ENCODE peak calls at places on chromosomes 16 and 17, in nine cellular contexts. I is fibroblast of lung; U is A549; Z is Peyer's patch; Y is breast epithelium; V is esophagus squamous epithelium; R is neuronal stem cell; J is OCI-LY7; H is CD4-positive, alpha-beta memory T cell. Q is an unnamed sample. For H3K9me3, the result is how much of the 10 kb centered on the place peaks cover.

GRCh38 chr16:48632137-48632774 is 22.3 kb upstream of the N4BP1 start:
- DNase-seq in I (no peak), U (peak), Z (no peak), Y (no peak), V (no peak), R (no peak), J (no peak), H (no peak), Q (no peak)

GRCh38 chr17:66943484-66943883 is 21.0 kb upstream of the CACNG4 start:
- DNase-seq in I (no peak), U (no peak), Z (no peak), Y (no peak), V (no peak), R (no peak), J (no peak), H (no peak), Q (no peak)

GRCh38 chr17:45261577-45262515 is at the start of gene SPATA32:
- DNase-seq in I (peak), U (no peak), Z (peak), Y (no peak), V (no peak), R (peak), J (peak), H (peak), Q (peak)

GRCh38 chr16:49928176-49928892 is 72.4 kb upstream of the ZNF423 start:
- DNase-seq in I (no peak), U (no peak), Z (no peak), Y (no peak), V (no peak), R (no peak), J (no peak), H (no peak), Q (no peak)

GRCh38 chr17:58329035-58329807 is 626 bp upstream of the TSPOAP1 start:
- DNase-seq in I (no peak), U (no peak), Z (peak), Y (no peak), V (no peak), R (no peak), J (peak), H (peak), Q (peak)

GRCh38 chr17:61409301-61410099 is 9.9 kb downstream of the TBX2 start:
- DNase-seq in I (peak), U (peak), Z (peak), Y (peak), V (no peak), R (no peak), J (no peak), H (no peak), Q (peak)

GRCh38 chr17:9199474-9200196 is 178.3 kb downstream of the NTN1 start:
- DNase-seq in I (no peak), U (no peak), Z (no peak), Y (no peak), V (no peak), R (no peak), J (no peak), H (no peak), Q (no peak)

GRCh38 chr17:21680366-21680765 is 12.0 kb upstream of the KCNJ18 start:
- DNase-seq in I (no peak), U (no peak), Z (peak), Y (peak), V (no peak), R (no peak), J (no peak), H (no peak), Q (no peak)

GRCh38 chr16:77789646-77790370 is 1.4 kb downstream of the VAT1L start:
- DNase-seq in I (no peak), U (no peak), Z (no peak), Y (no peak), V (no peak), R (no peak), J (no peak), H (no peak), Q (no peak)

GRCh38 chr16:13970708-13971422 is 50.9 kb downstream of the ERCC4 start:
- DNase-seq in I (no peak), U (no peak), Z (no peak), Y (no peak), V (no peak), R (no peak), J (no peak), H (no peak), Q (no peak)

GRCh38 chr17:58993322-58993721 is 113.4 kb downstream of the TRIM37 start:
- DNase-seq in I (no peak), U (no peak), Z (no peak), Y (no peak), V (no peak), R (no peak), J (no peak), H (no peak), Q (no peak)

GRCh38 chr17:47324224-47325020 is 667 bp downstream of the EFCAB13 start:
- DNase-seq in I (peak), U (peak), Z (peak), Y (peak), V (no peak), R (peak), J (peak), H (peak), Q (peak)

GRCh38 chr17:66481259-66481658 is 178.8 kb downstream of the PRKCA start:
- DNase-seq in I (no peak), U (no peak), Z (no peak), Y (no peak), V (no peak), R (no peak), J (no peak), H (no peak), Q (no peak)

GRCh38 chr16:67036323-67036741 is 7.4 kb downstream of the CBFB start:
- DNase-seq in I (no peak), U (no peak), Z (no peak), Y (no peak), V (no peak), R (no peak), J (no peak), H (no peak), Q (no peak)

GRCh38 chr17:36721560-36722120 is 120.3 kb downstream of the MRM1 start:
- DNase-seq in I (no peak), U (no peak), Z (no peak), Y (no peak), V (no peak), R (no peak), J (no peak), H (no peak), Q (no peak)

GRCh38 chr17:39739020-39739884 is 1.5 kb downstream of the GRB7 start:
- DNase-seq in I (no peak), U (peak), Z (peak), Y (peak), V (no peak), R (no peak), J (peak), H (no peak), Q (peak)

GRCh38 chr16:65037558-65037957 is 84.3 kb downstream of the CDH11 start:
- DNase-seq in I (no peak), U (no peak), Z (no peak), Y (no peak), V (no peak), R (no peak), J (no peak), H (no peak), Q (no peak)

GRCh38 chr16:72425571-72426341 is 253.8 kb upstream of the PMFBP1 start:
- DNase-seq in I (no peak), U (no peak), Z (no peak), Y (no peak), V (no peak), R (no peak), J (no peak), H (no peak), Q (no peak)

GRCh38 chr17:33373209-33373608 is 80.1 kb upstream of the ASIC2 start:
- DNase-seq in I (no peak), U (no peak), Z (no peak), Y (no peak), V (no peak), R (no peak), J (no peak), H (no peak), Q (no peak)

GRCh38 chr17:63676540-63676933 is 23.4 kb downstream of the LIMD2 start:
- DNase-seq in I (no peak), U (no peak), Z (peak), Y (no peak), V (no peak), R (no peak), J (no peak), H (no peak), Q (no peak)

GRCh38 chr17:40329981-40330794 is 21.2 kb downstream of the RARA start:
- DNase-seq in I (no peak), U (no peak), Z (no peak), Y (peak), V (no peak), R (no peak), J (no peak), H (no peak), Q (no peak)

GRCh38 chr17:77501101-77501566 is 360.4 kb downstream of the SEC14L1 start:
- DNase-seq in I (peak), U (peak), Z (no peak), Y (no peak), V (no peak), R (no peak), J (peak), H (no peak), Q (peak)

GRCh38 chr16:12315330-12316138 is 339.0 kb downstream of the SNX29 start:
- DNase-seq in I (no peak), U (peak), Z (no peak), Y (no peak), V (no peak), R (no peak), J (no peak), H (no peak), Q (no peak)

GRCh38 chr16:70576431-70577255 is 53.0 kb downstream of the SF3B3 start:
- DNase-seq in I (peak), U (peak), Z (no peak), Y (no peak), V (no peak), R (no peak), J (peak), H (no peak), Q (no peak)

GRCh38 chr16:1018447-1018846 is 36.9 kb downstream of the SOX8 start:
- DNase-seq in I (no peak), U (no peak), Z (no peak), Y (no peak), V (no peak), R (no peak), J (no peak), H (no peak), Q (no peak)

GRCh38 chr17:79506955-79507354 is 103.9 kb downstream of the RBFOX3 start:
- DNase-seq in I (no peak), U (no peak), Z (no peak), Y (no peak), V (no peak), R (no peak), J (no peak), H (no peak), Q (no peak)

GRCh38 chr17:79508291-79508716 is 102.5 kb downstream of the RBFOX3 start:
- DNase-seq in I (no peak), U (no peak), Z (no peak), Y (no peak), V (no peak), R (no peak), J (no peak), H (no peak), Q (no peak)

GRCh38 chr17:79505199-79505598 is 105.7 kb downstream of the RBFOX3 start:
- DNase-seq in I (no peak), U (no peak), Z (no peak), Y (no peak), V (no peak), R (no peak), J (no peak), H (no peak), Q (no peak)

GRCh38 chr17:79504181-79504605 is 106.7 kb downstream of the RBFOX3 start:
- DNase-seq in I (no peak), U (peak), Z (no peak), Y (no peak), V (no peak), R (no peak), J (no peak), H (no peak), Q (no peak)

DNA sequence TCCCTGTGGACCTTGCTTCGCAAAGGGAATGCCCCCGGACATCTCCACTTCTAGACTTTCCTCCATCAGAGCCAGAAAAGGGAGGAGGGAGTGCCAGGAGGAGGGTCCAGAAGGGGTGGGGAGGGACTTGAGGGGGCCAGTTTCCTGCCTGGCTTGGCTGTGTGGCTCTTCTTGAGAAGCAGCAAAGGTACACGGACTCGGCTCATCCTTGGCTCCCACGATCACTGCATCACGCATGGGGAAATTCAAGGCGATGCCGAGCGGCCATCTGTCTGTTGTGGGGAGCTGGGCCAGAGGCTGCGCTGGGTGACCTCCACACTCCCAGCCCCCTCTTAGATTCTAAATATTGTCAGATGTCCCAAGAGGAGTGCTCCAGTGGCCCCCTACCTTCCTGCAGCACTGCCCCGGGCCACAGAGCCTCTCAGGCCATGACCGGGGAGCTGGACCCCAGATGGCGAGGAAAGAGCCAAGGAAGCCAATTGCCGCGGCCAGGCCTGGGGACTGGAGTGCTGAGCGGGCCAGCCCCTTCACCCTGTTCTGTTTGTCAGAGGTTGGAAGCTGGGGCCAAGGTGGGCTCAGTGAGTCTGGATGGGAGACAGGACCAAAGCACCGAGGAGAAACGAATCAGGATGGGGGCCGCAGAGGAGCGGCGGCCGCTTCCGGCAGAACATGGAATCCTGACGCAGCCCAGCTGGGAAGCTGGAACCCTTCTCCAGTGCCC is 104.5 kb downstream of the RBFOX3 start:
- DNase-seq in I (no peak), U (no peak), Z (no peak), Y (no peak), V (no peak), R (no peak), J (no peak), H (no peak), Q (no peak)
- H3K9me3 ChIP-seq in I (under half), U (under half), Z (under half), Y (under half), V (under half), R (under half), J (under half), H (under half), Q (under half)

GRCh38 chr17:48571826-48572417 is 6.2 kb downstream of the HOXB4 start:
- DNase-seq in I (no peak), U (no peak), Z (no peak), Y (no peak), V (no peak), R (no peak), J (no peak), H (no peak), Q (no peak)
- H3K27ac ChIP-seq in I (peak), U (no peak), Z (peak), Y (peak), V (peak), R (no peak), J (no peak), H (no peak), Q (peak)

DNA sequence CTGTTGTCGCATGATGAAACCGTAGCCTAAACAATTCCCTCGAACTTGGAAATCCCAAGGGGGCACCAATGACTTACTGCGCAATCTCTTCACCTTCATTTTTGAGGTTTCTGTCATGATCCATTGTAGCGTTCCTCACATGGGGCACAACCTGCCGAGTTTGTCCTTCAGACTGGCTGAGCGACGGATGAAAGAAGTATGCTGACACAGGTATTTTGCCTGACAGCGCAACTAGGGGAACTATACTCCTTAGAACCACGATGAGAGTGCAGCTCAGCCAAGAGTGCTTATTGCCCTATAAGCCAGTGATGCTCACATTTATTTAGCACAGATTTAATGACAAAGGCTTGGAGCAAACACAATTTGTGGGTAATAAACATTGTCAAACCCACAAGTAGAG is 106.3 kb upstream of the ZNF267 start:
- DNase-seq in I (no peak), U (no peak), Z (no peak), Y (no peak), V (no peak), R (no peak), J (no peak), H (no peak), Q (no peak)
- H3K9me3 ChIP-seq in I (under half), U (half or more), Z (half or more), Y (half or more), V (half or more), R (under half), J (under half), H (under half), Q (under half)

GRCh38 chr16:87571868-87572244 is 30.5 kb upstream of the JPH3 start:
- DNase-seq in I (no peak), U (no peak), Z (no peak), Y (no peak), V (no peak), R (no peak), J (no peak), H (no peak), Q (peak)
- H3K27ac ChIP-seq in I (no peak), U (no peak), Z (peak), Y (no peak), V (peak), R (no peak), J (no peak), H (no peak), Q (peak)

GRCh38 chr17:76088868-76089576 is 10.0 kb downstream of the ZACN start:
- DNase-seq in I (no peak), U (no peak), Z (no peak), Y (no peak), V (no peak), R (no peak), J (no peak), H (no peak), Q (no peak)

GRCh38 chr17:76092526-76093413 is 10.8 kb downstream of the EXOC7 start:
- DNase-seq in I (no peak), U (no peak), Z (no peak), Y (no peak), V (no peak), R (no peak), J (no peak), H (no peak), Q (no peak)

GRCh38 chr17:76089680-76090516 is 10.9 kb downstream of the ZACN start:
- DNase-seq in I (no peak), U (no peak), Z (no peak), Y (no peak), V (no peak), R (no peak), J (no peak), H (no peak), Q (no peak)

GRCh38 chr17:76091526-76092285 is 11.9 kb downstream of the EXOC7 start:
- DNase-seq in I (no peak), U (no peak), Z (no peak), Y (no peak), V (no peak), R (no peak), J (no peak), H (no peak), Q (peak)

GRCh38 chr17:76090517-76091135 is 11.6 kb downstream of the ZACN start:
- DNase-seq in I (no peak), U (no peak), Z (no peak), Y (no peak), V (no peak), R (no peak), J (no peak), H (no peak), Q (no peak)
- H3K9me3 ChIP-seq in I (under half), U (under half), Z (under half), Y (under half), V (under half), R (under half), J (under half), H (under half), Q (under half)

GRCh38 chr16:81492307-81492706 is 47.7 kb downstream of the CMIP start:
- DNase-seq in I (no peak), U (no peak), Z (no peak), Y (no peak), V (no peak), R (peak), J (no peak), H (no peak), Q (no peak)
- H3K27ac ChIP-seq in I (peak), U (no peak), Z (peak), Y (peak), V (peak), R (peak), J (no peak), H (no peak), Q (no peak)

DNA sequence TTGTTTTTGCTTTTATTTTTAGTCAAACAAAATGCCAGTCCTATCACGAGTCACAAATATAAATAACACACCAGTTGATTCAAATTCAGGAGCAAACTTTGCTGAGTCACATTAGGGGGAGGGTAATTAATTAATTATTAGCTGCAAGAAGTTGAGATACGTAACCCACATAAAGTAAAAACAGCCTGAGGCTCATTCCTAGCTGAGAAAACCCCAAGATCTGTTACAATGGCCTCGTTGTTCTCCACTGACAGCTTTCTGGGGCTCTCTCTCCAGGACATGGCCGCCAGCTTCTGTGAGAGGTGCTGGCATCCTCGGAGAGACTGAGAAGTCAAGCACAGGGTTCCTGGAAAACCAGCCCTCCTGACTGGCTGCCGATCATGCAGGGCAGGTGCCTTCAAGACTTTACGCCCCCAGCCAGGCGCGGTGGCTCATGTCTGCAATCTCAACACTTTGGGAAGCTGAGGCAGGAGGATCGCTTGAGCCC is 11.1 kb downstream of the RAB40B start:
- DNase-seq in I (no peak), U (peak), Z (no peak), Y (no peak), V (no peak), R (no peak), J (no peak), H (no peak), Q (no peak)
- H3K9me3 ChIP-seq in I (under half), U (under half), Z (under half), Y (under half), V (under half), R (under half), J (under half), H (under half), Q (under half)

DNA sequence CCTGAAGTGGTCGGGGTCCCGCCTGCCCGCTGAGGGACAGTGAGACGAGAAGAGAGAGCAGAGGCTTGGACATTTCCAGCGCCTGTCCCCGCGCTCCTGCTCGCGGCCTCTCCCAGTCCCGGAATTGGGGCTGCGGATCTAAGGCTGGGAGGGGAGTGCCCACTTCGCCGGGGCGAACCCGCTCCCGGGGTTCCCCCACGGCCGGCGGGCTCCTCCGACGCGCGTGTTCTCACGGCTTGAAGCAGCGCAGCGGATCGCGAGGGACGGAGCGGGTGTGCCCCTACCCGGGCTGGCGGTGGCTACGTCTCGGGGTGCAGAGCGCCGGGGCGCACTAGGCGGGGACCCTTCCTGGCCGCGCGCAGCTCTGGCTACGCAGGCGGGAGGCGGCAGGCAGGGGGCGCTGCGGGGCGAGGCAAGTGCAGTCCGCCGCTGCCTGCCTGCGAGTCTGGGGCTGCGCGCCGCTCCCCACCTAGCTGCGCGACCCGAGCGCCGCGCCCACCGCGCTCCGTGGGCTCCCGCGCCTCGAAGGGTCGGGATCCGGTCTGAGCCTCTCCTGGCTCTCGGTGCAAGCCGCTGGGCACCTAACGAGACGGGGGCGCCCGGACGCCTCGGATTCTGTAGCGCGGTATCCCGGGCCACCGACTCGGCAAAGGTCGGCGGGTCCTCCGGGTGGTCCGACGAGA is 1.2 kb downstream of the NGFR start:
- DNase-seq in I (peak), U (peak), Z (peak), Y (peak), V (no peak), R (peak), J (peak), H (peak), Q (peak)
- H3K27ac ChIP-seq in I (no peak), U (no peak), Z (no peak), Y (peak), V (peak), R (no peak), J (no peak), H (no peak), Q (no peak)